ENCODE peak calls at places on chromosome 14, in six cellular contexts. N is breast epithelium; M is SK-MEL-5; V is WTC11; A is stimulated activated CD4-positive, alpha-beta T cell treated with anti-CD3 and anti-CD28 coated beads, Interleukin-2, amount 100 ng/mL, for 48 hours; S is activated T-cell treated with anti-CD3 and anti-CD28 coated beads for 4 hours. R is an unnamed sample.

GRCh38 chr14:37819155-37820015 is 224.0 kb downstream of the TTC6 start:
- DNase-seq in N (no peak), M (peak; percentile 15), V (no peak), A (no peak), S (no peak), R (no peak)

GRCh38 chr14:68636597-68636996 is 156.3 kb downstream of the ZFP36L1 start:
- DNase-seq in N (peak; percentile 14), M (no peak), V (no peak), A (no peak), S (no peak), R (no peak)

GRCh38 chr14:37145395-37145794 is 27.0 kb downstream of the SLC25A21 start:
- DNase-seq in N (no peak), M (peak; percentile 4), V (no peak), A (no peak), S (no peak), R (no peak)

GRCh38 chr14:28323951-28324741 is 442.4 kb upstream of the FOXG1 start:
- DNase-seq in N (no peak), M (no peak), V (no peak), A (no peak), S (no peak), R (no peak)

GRCh38 chr14:96592591-96593388 is 90.6 kb downstream of the PAPOLA start:
- DNase-seq in N (no peak), M (no peak), V (peak; percentile 80), A (peak; percentile 51), S (peak; percentile 29), R (no peak)

GRCh38 chr14:104940526-104941150 is 16.0 kb downstream of the PLD4 start:
- DNase-seq in N (no peak), M (peak; percentile 52), V (peak; percentile 9), A (no peak), S (no peak), R (no peak)

GRCh38 chr14:95871531-95871930 is 5.1 kb upstream of the TUNAR start:
- DNase-seq in N (no peak), M (no peak), V (no peak), A (no peak), S (no peak), R (no peak)

GRCh38 chr14:22314183-22314820 is 274.7 kb downstream of the DAD1 start:
- DNase-seq in N (no peak), M (peak; percentile 86), V (no peak), A (no peak), S (no peak), R (no peak)

GRCh38 chr14:76647699-76648298 is 113.5 kb upstream of the VASH1 start:
- DNase-seq in N (no peak), M (peak; percentile 76), V (peak; percentile 32), A (peak; percentile 7), S (no peak), R (peak; percentile 21)

GRCh38 chr14:69571879-69572633 is 2.6 kb downstream of the CCDC177 start:
- DNase-seq in N (no peak), M (peak; percentile 10), V (peak; percentile 61), A (no peak), S (no peak), R (no peak)

GRCh38 chr14:99737451-99737951 is 53.4 kb downstream of the CYP46A1 start:
- DNase-seq in N (no peak), M (no peak), V (no peak), A (no peak), S (no peak), R (no peak)

GRCh38 chr14:50531595-50532501 is 521 bp downstream of the MAP4K5 start:
- DNase-seq in N (peak; percentile 22), M (no peak), V (peak; percentile 64), A (peak; percentile 16), S (peak; percentile 7), R (no peak)

GRCh38 chr14:76832503-76832988 is 6.3 kb downstream of the LRRC74A start:
- DNase-seq in N (no peak), M (no peak), V (no peak), A (no peak), S (no peak), R (no peak)

GRCh38 chr14:90717916-90718315 is 98.3 kb downstream of the TTC7B start:
- DNase-seq in N (no peak), M (no peak), V (no peak), A (no peak), S (no peak), R (no peak)

GRCh38 chr14:59344711-59345455 is 120.3 kb downstream of the GPR135 start:
- DNase-seq in N (no peak), M (no peak), V (no peak), A (no peak), S (no peak), R (no peak)

GRCh38 chr14:96268426-96269358 is 12.7 kb downstream of the BDKRB1 start:
- DNase-seq in N (no peak), M (no peak), V (no peak), A (no peak), S (no peak), R (no peak)

GRCh38 chr14:97777622-97778021 is 980.4 kb downstream of the VRK1 start:
- DNase-seq in N (no peak), M (no peak), V (no peak), A (no peak), S (no peak), R (no peak)

GRCh38 chr14:25753130-25753529 is 703.2 kb upstream of the STXBP6 start:
- DNase-seq in N (no peak), M (no peak), V (no peak), A (no peak), S (no peak), R (no peak)

GRCh38 chr14:32697114-32697513 is 241.6 kb upstream of the NPAS3 start:
- DNase-seq in N (no peak), M (no peak), V (no peak), A (no peak), S (no peak), R (no peak)

GRCh38 chr14:34655959-34656358 is 26.0 kb upstream of the SNX6 start:
- DNase-seq in N (no peak), M (no peak), V (no peak), A (no peak), S (no peak), R (no peak)

GRCh38 chr14:74574706-74575105 is 37.3 kb downstream of the LTBP2 start:
- DNase-seq in N (no peak), M (no peak), V (no peak), A (no peak), S (no peak), R (no peak)

GRCh38 chr14:21382886-21383847 is 652 bp downstream of the SUPT16H start:
- DNase-seq in N (peak; percentile 22), M (peak; percentile 53), V (peak; percentile 32), A (peak; percentile 45), S (peak; percentile 16), R (peak; percentile 45)

GRCh38 chr14:99688629-99689028 is 4.5 kb downstream of the CYP46A1 start:
- DNase-seq in N (no peak), M (no peak), V (no peak), A (no peak), S (no peak), R (no peak)

GRCh38 chr14:52694761-52695480 is 437 bp downstream of the ERO1A start:
- DNase-seq in N (no peak), M (peak; percentile 23), V (no peak), A (peak; percentile 43), S (peak; percentile 34), R (no peak)

GRCh38 chr14:71852201-71852600 is 80.0 kb upstream of the RGS6 start:
- DNase-seq in N (no peak), M (peak; percentile 4), V (no peak), A (no peak), S (no peak), R (peak; percentile 31)

GRCh38 chr14:104386281-104386841 is 193.2 kb upstream of the C14orf180 start:
- DNase-seq in N (no peak), M (no peak), V (peak; percentile 10), A (no peak), S (no peak), R (no peak)

GRCh38 chr14:21923820-21924219 is 250.2 kb upstream of the OR4E1 start:
- DNase-seq in N (no peak), M (no peak), V (no peak), A (no peak), S (no peak), R (no peak)

GRCh38 chr14:62420853-62421252 is 624.4 kb downstream of the KCNH5 start:
- DNase-seq in N (no peak), M (no peak), V (no peak), A (no peak), S (no peak), R (no peak)

GRCh38 chr14:37472906-37473305 is 122.1 kb downstream of the FOXA1 start:
- DNase-seq in N (no peak), M (no peak), V (no peak), A (no peak), S (no peak), R (no peak)

GRCh38 chr14:55846852-55847471 is 267.0 kb downstream of the KTN1 start:
- DNase-seq in N (no peak), M (no peak), V (no peak), A (no peak), S (no peak), R (no peak)

GRCh38 chr14:87109271-87109670 is 883.7 kb downstream of the GALC start:
- DNase-seq in N (no peak), M (no peak), V (no peak), A (no peak), S (no peak), R (no peak)

GRCh38 chr14:50835280-50835679 is 4.3 kb upstream of the NIN start:
- DNase-seq in N (no peak), M (peak; percentile 98), V (no peak), A (no peak), S (no peak), R (no peak)

GRCh38 chr14:94307410-94307992 is 14.4 kb upstream of the SERPINA10 start:
- DNase-seq in N (no peak), M (peak; percentile 73), V (no peak), A (no peak), S (no peak), R (no peak)

GRCh38 chr14:32277998-32278397 is 51.1 kb upstream of the AKAP6 start:
- DNase-seq in N (no peak), M (no peak), V (no peak), A (no peak), S (no peak), R (no peak)

GRCh38 chr14:33647385-33647786 is 303.5 kb downstream of the EGLN3 start:
- DNase-seq in N (no peak), M (no peak), V (no peak), A (no peak), S (no peak), R (no peak)

GRCh38 chr14:93219103-93219726 is 12.2 kb downstream of the UBR7 start:
- DNase-seq in N (no peak), M (peak; percentile 82), V (peak; percentile 46), A (peak; percentile 16), S (peak; percentile 30), R (no peak)

GRCh38 chr14:64444984-64445845 is 20.1 kb upstream of the AKAP5 start:
- DNase-seq in N (peak; percentile 54), M (no peak), V (no peak), A (peak; percentile 20), S (peak; percentile 20), R (no peak)

GRCh38 chr14:98853063-98853729 is 418.8 kb downstream of the BCL11B start:
- DNase-seq in N (no peak), M (no peak), V (no peak), A (no peak), S (no peak), R (no peak)